ENCODE peak calls at places on chromosomes 3 and 15, in five cellular contexts. One of them, this sample, is unnamed.

GRCh38 chr3:107987036-107987557 is 103.7 kb downstream of the CD47 start:
- DNase-seq in SK-N-SH: peak; percentile 59
- DNase-seq in IMR-90: peak; percentile 98
- DNase-seq in fibroblast of lung: peak; percentile 97
- DNase-seq in OCI-LY7: no peak
- DNase-seq in this sample: peak; percentile 96

GRCh38 chr3:126112531-126113237 is 28.8 kb upstream of the SLC41A3 start:
- DNase-seq in SK-N-SH: no peak
- DNase-seq in IMR-90: no peak
- DNase-seq in fibroblast of lung: no peak
- DNase-seq in OCI-LY7: no peak
- DNase-seq in this sample: no peak

GRCh38 chr15:75597667-75598341 is 18.7 kb upstream of the PTPN9 start:
- DNase-seq in SK-N-SH: no peak
- DNase-seq in IMR-90: no peak
- DNase-seq in fibroblast of lung: no peak
- DNase-seq in OCI-LY7: peak; percentile 21
- DNase-seq in this sample: peak; percentile 50

GRCh38 chr3:34019158-34019557 is 220.7 kb downstream of the PDCD6IP start:
- DNase-seq in SK-N-SH: no peak
- DNase-seq in IMR-90: no peak
- DNase-seq in fibroblast of lung: no peak
- DNase-seq in OCI-LY7: no peak
- DNase-seq in this sample: no peak

GRCh38 chr3:67976683-67977082 is 322.3 kb upstream of the SUCLG2 start:
- DNase-seq in SK-N-SH: no peak
- DNase-seq in IMR-90: no peak
- DNase-seq in fibroblast of lung: peak; percentile 3
- DNase-seq in OCI-LY7: no peak
- DNase-seq in this sample: no peak

GRCh38 chr3:15601399-15602145 is at the start of the genes BTD and HACL1:
- DNase-seq in SK-N-SH: peak; percentile 94
- DNase-seq in IMR-90: peak; percentile 99
- DNase-seq in fibroblast of lung: peak; percentile 99
- DNase-seq in OCI-LY7: peak; percentile 100
- DNase-seq in this sample: peak; percentile 99

GRCh38 chr3:189490749-189491148 is 140.4 kb upstream of the TP63 start:
- DNase-seq in SK-N-SH: no peak
- DNase-seq in IMR-90: no peak
- DNase-seq in fibroblast of lung: no peak
- DNase-seq in OCI-LY7: no peak
- DNase-seq in this sample: peak; percentile 57

GRCh38 chr3:132804498-132804897 is 82.3 kb upstream of the NPHP3 start:
- DNase-seq in SK-N-SH: no peak
- DNase-seq in IMR-90: no peak
- DNase-seq in fibroblast of lung: peak; percentile 68
- DNase-seq in OCI-LY7: no peak
- DNase-seq in this sample: peak; percentile 66

GRCh38 chr3:193942516-193943055 is 193.4 kb upstream of the HES1 start:
- DNase-seq in SK-N-SH: no peak
- DNase-seq in IMR-90: no peak
- DNase-seq in fibroblast of lung: no peak
- DNase-seq in OCI-LY7: no peak
- DNase-seq in this sample: no peak

GRCh38 chr3:187292186-187292585 is 649 bp upstream of the MASP1 start:
- DNase-seq in SK-N-SH: no peak
- DNase-seq in IMR-90: no peak
- DNase-seq in fibroblast of lung: no peak
- DNase-seq in OCI-LY7: no peak
- DNase-seq in this sample: peak; percentile 70

GRCh38 chr15:29348308-29348914 is 78.8 kb upstream of the NSMCE3 start:
- DNase-seq in SK-N-SH: no peak
- DNase-seq in IMR-90: no peak
- DNase-seq in fibroblast of lung: peak; percentile 4
- DNase-seq in OCI-LY7: no peak
- DNase-seq in this sample: peak; percentile 6

GRCh38 chr3:30751610-30752299 is 142.7 kb downstream of the GADL1 start:
- DNase-seq in SK-N-SH: peak; percentile 24
- DNase-seq in IMR-90: peak; percentile 62
- DNase-seq in fibroblast of lung: peak; percentile 46
- DNase-seq in OCI-LY7: peak; percentile 55
- DNase-seq in this sample: peak; percentile 34

GRCh38 chr15:35907507-35907906 is 361.5 kb upstream of the DPH6 start:
- DNase-seq in SK-N-SH: no peak
- DNase-seq in IMR-90: peak; percentile 23
- DNase-seq in fibroblast of lung: no peak
- DNase-seq in OCI-LY7: no peak
- DNase-seq in this sample: peak; percentile 3

GRCh38 chr15:53834214-53834613 is 74.8 kb upstream of the WDR72 start:
- DNase-seq in SK-N-SH: peak; percentile 37
- DNase-seq in IMR-90: no peak
- DNase-seq in fibroblast of lung: no peak
- DNase-seq in OCI-LY7: no peak
- DNase-seq in this sample: no peak

GRCh38 chr3:184773341-184774186 is 38.4 kb upstream of the VPS8 start:
- DNase-seq in SK-N-SH: peak; percentile 77
- DNase-seq in IMR-90: no peak
- DNase-seq in fibroblast of lung: no peak
- DNase-seq in OCI-LY7: no peak
- DNase-seq in this sample: peak; percentile 70

GRCh38 chr3:132803889-132804288 is 81.7 kb upstream of the NPHP3 start:
- DNase-seq in SK-N-SH: peak; percentile 9
- DNase-seq in IMR-90: no peak
- DNase-seq in fibroblast of lung: peak; percentile 13
- DNase-seq in OCI-LY7: no peak
- DNase-seq in this sample: no peak

GRCh38 chr3:156792945-156793344 is 33.2 kb upstream of the LEKR1 start:
- DNase-seq in SK-N-SH: no peak
- DNase-seq in IMR-90: no peak
- DNase-seq in fibroblast of lung: peak; percentile 42
- DNase-seq in OCI-LY7: no peak
- DNase-seq in this sample: peak; percentile 42

GRCh38 chr3:155283092-155284056 is 10.1 kb downstream of the STRIT1 start:
- DNase-seq in SK-N-SH: no peak
- DNase-seq in IMR-90: no peak
- DNase-seq in fibroblast of lung: no peak
- DNase-seq in OCI-LY7: no peak
- DNase-seq in this sample: no peak

GRCh38 chr3:124456506-124456905 is 273.7 kb upstream of the UMPS start:
- DNase-seq in SK-N-SH: no peak
- DNase-seq in IMR-90: no peak
- DNase-seq in fibroblast of lung: no peak
- DNase-seq in OCI-LY7: no peak
- DNase-seq in this sample: no peak

GRCh38 chr3:5239602-5240001 is 52.1 kb downstream of the EDEM1 start:
- DNase-seq in SK-N-SH: peak; percentile 37
- DNase-seq in IMR-90: peak; percentile 13
- DNase-seq in fibroblast of lung: peak; percentile 94
- DNase-seq in OCI-LY7: no peak
- DNase-seq in this sample: peak; percentile 6

GRCh38 chr3:161081675-161082462 is 23.3 kb downstream of the B3GALNT1 start:
- DNase-seq in SK-N-SH: no peak
- DNase-seq in IMR-90: no peak
- DNase-seq in fibroblast of lung: no peak
- DNase-seq in OCI-LY7: no peak
- DNase-seq in this sample: peak; percentile 5

GRCh38 chr3:19436746-19437145 is 288.4 kb downstream of the KCNH8 start:
- DNase-seq in SK-N-SH: no peak
- DNase-seq in IMR-90: no peak
- DNase-seq in fibroblast of lung: no peak
- DNase-seq in OCI-LY7: no peak
- DNase-seq in this sample: no peak

GRCh38 chr3:68953781-68954444 is 21.6 kb upstream of the TAFA4 start:
- DNase-seq in SK-N-SH: no peak
- DNase-seq in IMR-90: no peak
- DNase-seq in fibroblast of lung: no peak
- DNase-seq in OCI-LY7: no peak
- DNase-seq in this sample: no peak

GRCh38 chr3:127848131-127849129 is 26.1 kb upstream of the MGLL start:
- DNase-seq in SK-N-SH: no peak
- DNase-seq in IMR-90: peak; percentile 18
- DNase-seq in fibroblast of lung: peak; percentile 12
- DNase-seq in OCI-LY7: no peak
- DNase-seq in this sample: peak; percentile 58

GRCh38 chr3:105747621-105748165 is 121.1 kb downstream of the CBLB start:
- DNase-seq in SK-N-SH: no peak
- DNase-seq in IMR-90: no peak
- DNase-seq in fibroblast of lung: no peak
- DNase-seq in OCI-LY7: no peak
- DNase-seq in this sample: peak; percentile 25

GRCh38 chr3:116757310-116757709 is 47.7 kb downstream of the TUSC7 start:
- DNase-seq in SK-N-SH: no peak
- DNase-seq in IMR-90: no peak
- DNase-seq in fibroblast of lung: no peak
- DNase-seq in OCI-LY7: no peak
- DNase-seq in this sample: no peak

GRCh38 chr3:139774570-139775302 is 97.0 kb upstream of the NMNAT3 start:
- DNase-seq in SK-N-SH: peak; percentile 36
- DNase-seq in IMR-90: no peak
- DNase-seq in fibroblast of lung: peak; percentile 88
- DNase-seq in OCI-LY7: no peak
- DNase-seq in this sample: peak; percentile 6

GRCh38 chr15:75723171-75723846 is 10.7 kb upstream of the CSPG4 start:
- DNase-seq in SK-N-SH: peak; percentile 29
- DNase-seq in IMR-90: no peak
- DNase-seq in fibroblast of lung: no peak
- DNase-seq in OCI-LY7: no peak
- DNase-seq in this sample: peak; percentile 36

GRCh38 chr3:37558580-37558979 is 303.1 kb upstream of the CTDSPL start:
- DNase-seq in SK-N-SH: no peak
- DNase-seq in IMR-90: no peak
- DNase-seq in fibroblast of lung: no peak
- DNase-seq in OCI-LY7: no peak
- DNase-seq in this sample: no peak

GRCh38 chr15:87779746-87780145 is 476.8 kb downstream of the NTRK3 start:
- DNase-seq in SK-N-SH: no peak
- DNase-seq in IMR-90: no peak
- DNase-seq in fibroblast of lung: no peak
- DNase-seq in OCI-LY7: no peak
- DNase-seq in this sample: no peak

GRCh38 chr15:87781959-87782625 is 474.4 kb downstream of the NTRK3 start:
- DNase-seq in SK-N-SH: no peak
- DNase-seq in IMR-90: no peak
- DNase-seq in fibroblast of lung: no peak
- DNase-seq in OCI-LY7: no peak
- DNase-seq in this sample: no peak

GRCh38 chr15:87778358-87778757 is 478.2 kb downstream of the NTRK3 start:
- DNase-seq in SK-N-SH: no peak
- DNase-seq in IMR-90: no peak
- DNase-seq in fibroblast of lung: no peak
- DNase-seq in OCI-LY7: no peak
- DNase-seq in this sample: no peak

DNA sequence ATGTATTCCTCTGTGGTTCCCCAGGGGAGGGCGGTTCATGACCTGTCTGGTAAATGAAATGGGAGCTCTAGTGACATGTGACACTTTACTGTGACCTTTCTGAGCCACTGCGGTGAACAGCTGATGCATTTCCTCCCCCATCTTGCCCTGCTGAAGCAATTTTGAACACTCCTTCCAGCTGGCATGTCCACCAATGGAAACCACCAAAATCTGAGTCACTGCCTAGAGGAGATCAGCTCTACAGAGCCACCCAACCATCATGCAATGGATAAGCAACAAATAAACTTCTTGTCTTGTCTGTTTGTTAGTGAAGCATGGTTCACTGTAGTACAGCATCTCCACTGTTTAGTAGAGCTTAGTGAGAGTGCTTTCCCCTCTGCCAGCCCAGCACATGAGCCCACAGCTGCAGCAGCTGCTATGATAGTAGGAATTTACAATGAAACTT is 479.5 kb downstream of the NTRK3 start:
- DNase-seq in SK-N-SH: no peak
- DNase-seq in IMR-90: peak; percentile 95
- DNase-seq in fibroblast of lung: peak; percentile 92
- DNase-seq in OCI-LY7: no peak
- DNase-seq in this sample: peak; percentile 89
- H3K9me3 ChIP-seq in SK-N-SH: no peaks in the 10 kb centered on the region
- H3K9me3 ChIP-seq in IMR-90: no peaks in the 10 kb centered on the region
- H3K9me3 ChIP-seq in fibroblast of lung: no peaks in the 10 kb centered on the region
- H3K9me3 ChIP-seq in OCI-LY7: no peaks in the 10 kb centered on the region
- H3K9me3 ChIP-seq in this sample: no peaks in the 10 kb centered on the region

GRCh38 chr15:81161851-81162250 is 27.8 kb downstream of the CFAP161 start:
- DNase-seq in SK-N-SH: no peak
- DNase-seq in IMR-90: no peak
- DNase-seq in fibroblast of lung: no peak
- DNase-seq in OCI-LY7: no peak
- DNase-seq in this sample: no peak
- H2AFZ ChIP-seq in SK-N-SH: no peak overlapping the region
- H2AFZ ChIP-seq in IMR-90: no peak overlapping the region
- H2AFZ ChIP-seq in fibroblast of lung: no peak overlapping the region
- H2AFZ ChIP-seq in OCI-LY7: no peak overlapping the region
- H2AFZ ChIP-seq in this sample: no peak overlapping the region

DNA sequence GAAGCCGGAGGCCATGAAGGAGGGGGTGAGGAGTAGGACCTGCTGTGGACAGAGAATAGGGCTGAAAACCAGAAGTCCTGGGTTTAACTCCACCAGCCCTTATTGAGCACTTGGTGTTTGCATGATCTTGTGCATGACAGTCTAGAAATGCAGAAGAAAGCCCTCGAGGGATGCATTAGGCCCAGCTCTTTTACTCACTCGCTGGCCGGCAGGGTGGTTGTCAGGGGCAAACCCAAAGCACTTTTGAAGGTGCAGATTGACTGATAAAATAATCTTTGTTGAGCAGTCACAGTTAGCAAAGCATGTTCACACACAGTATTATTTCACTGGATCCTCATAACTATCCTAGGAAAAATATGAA is 55.3 kb downstream of the CORO2B start:
- DNase-seq in SK-N-SH: no peak
- DNase-seq in IMR-90: no peak
- DNase-seq in fibroblast of lung: no peak
- DNase-seq in OCI-LY7: peak; percentile 58
- DNase-seq in this sample: no peak
- H3K4me1 ChIP-seq in SK-N-SH: peaks cover 4% of the 10 kb centered on the region
- H3K4me1 ChIP-seq in IMR-90: peaks cover 31% of the 10 kb centered on the region
- H3K4me1 ChIP-seq in fibroblast of lung: peaks cover 43% of the 10 kb centered on the region
- H3K4me1 ChIP-seq in OCI-LY7: peaks cover 97% of the 10 kb centered on the region
- H3K4me1 ChIP-seq in this sample: peaks cover 29% of the 10 kb centered on the region

DNA sequence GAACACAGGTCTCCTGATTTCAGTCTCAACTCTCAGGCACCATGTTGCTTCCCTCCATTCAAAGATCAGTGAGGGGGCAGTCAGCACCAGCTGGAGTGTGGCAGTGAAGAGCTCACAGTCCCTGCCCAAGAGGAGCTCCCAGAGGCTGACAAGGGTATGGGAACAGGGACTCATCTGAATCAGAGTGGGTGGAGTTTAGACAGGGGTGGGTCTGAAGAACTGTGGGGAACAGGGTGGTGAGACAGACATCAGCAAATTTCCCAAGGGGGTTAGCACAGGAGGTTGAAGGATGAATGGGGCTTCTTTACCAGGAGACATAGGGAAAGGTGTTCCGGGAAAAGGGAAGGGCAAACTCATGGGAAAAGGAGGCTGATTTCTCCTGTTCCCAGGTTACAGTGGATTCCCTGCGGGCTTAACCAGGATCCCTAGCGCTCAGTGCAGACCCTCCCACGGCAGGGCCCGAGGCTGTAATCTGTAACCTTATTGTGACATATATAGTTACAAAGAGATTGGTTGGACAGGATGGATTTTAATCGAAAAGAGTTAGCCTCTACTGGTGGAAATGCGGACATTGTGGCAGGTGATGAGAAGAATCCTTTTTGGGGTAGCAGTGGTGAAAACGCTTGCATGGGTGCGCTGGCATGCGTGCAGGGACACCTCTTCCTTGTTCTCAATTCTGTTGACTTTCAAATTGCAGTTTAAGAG is 160.2 kb downstream of the SMAD6 start:
- DNase-seq in SK-N-SH: no peak
- DNase-seq in IMR-90: no peak
- DNase-seq in fibroblast of lung: no peak
- DNase-seq in OCI-LY7: no peak
- DNase-seq in this sample: peak; percentile 84
- H3K9me3 ChIP-seq in SK-N-SH: no peaks in the 10 kb centered on the region
- H3K9me3 ChIP-seq in IMR-90: no peaks in the 10 kb centered on the region
- H3K9me3 ChIP-seq in fibroblast of lung: no peaks in the 10 kb centered on the region
- H3K9me3 ChIP-seq in OCI-LY7: no peaks in the 10 kb centered on the region
- H3K9me3 ChIP-seq in this sample: no peaks in the 10 kb centered on the region